ENCODE peak calls at places on chromosomes 2 and 18, in six cellular contexts. O is left colon; J is aorta; F is CD4-positive, alpha-beta T cell; S is lower lobe of right lung; R is CD8-positive, alpha-beta T cell. Z is an unnamed sample.

GRCh38 chr2:17709897-17710296 is 43.7 kb downstream of the SMC6 start:
- ATAC-seq in O (no peak), J (no peak), F (no peak), S (no peak), R (no peak), Z (no peak)

GRCh38 chr2:190209579-190209978 is 110.0 kb downstream of the HIBCH start:
- ATAC-seq in O (peak), J (no peak), F (no peak), S (no peak), R (no peak), Z (no peak)

GRCh38 chr2:1656326-1656960 is 87.9 kb downstream of the PXDN start:
- ATAC-seq in O (peak), J (no peak), F (no peak), S (no peak), R (no peak), Z (no peak)

GRCh38 chr2:224669449-224669848 is 46.7 kb downstream of the CCDC195 start:
- ATAC-seq in O (no peak), J (no peak), F (no peak), S (no peak), R (no peak), Z (no peak)

GRCh38 chr2:38900726-38901125 is 11.1 kb downstream of the ARHGEF33 start:
- ATAC-seq in O (no peak), J (no peak), F (no peak), S (no peak), R (no peak), Z (no peak)

GRCh38 chr2:227462972-227463931 is 8.7 kb upstream of the AGFG1 start:
- ATAC-seq in O (no peak), J (no peak), F (no peak), S (no peak), R (no peak), Z (peak)

GRCh38 chr2:220491633-220492032 is 864.2 kb downstream of the SLC4A3 start:
- ATAC-seq in O (no peak), J (no peak), F (no peak), S (no peak), R (no peak), Z (no peak)

GRCh38 chr2:231854616-231855125 is 68.4 kb downstream of the COPS7B start:
- ATAC-seq in O (no peak), J (no peak), F (no peak), S (no peak), R (no peak), Z (no peak)

GRCh38 chr2:27776097-27776496 is 4.6 kb downstream of the MRPL33 start:
- ATAC-seq in O (no peak), J (no peak), F (no peak), S (no peak), R (no peak), Z (no peak)

GRCh38 chr2:169050476-169051240 is 18.7 kb upstream of the DHRS9 start:
- ATAC-seq in O (no peak), J (no peak), F (no peak), S (no peak), R (no peak), Z (no peak)

GRCh38 chr2:24024018-24024417 is 14.1 kb downstream of the MFSD2B start:
- ATAC-seq in O (no peak), J (no peak), F (no peak), S (no peak), R (no peak), Z (no peak)

GRCh38 chr2:54063967-54064535 is 51.4 kb upstream of the ACYP2 start:
- ATAC-seq in O (no peak), J (no peak), F (no peak), S (peak), R (no peak), Z (no peak)

GRCh38 chr18:50307400-50307737 is 19.9 kb upstream of the CXXC1 start:
- ATAC-seq in O (no peak), J (no peak), F (peak), S (no peak), R (peak), Z (peak)

GRCh38 chr2:210440206-210440605 is 36.4 kb downstream of the LANCL1 start:
- ATAC-seq in O (no peak), J (no peak), F (no peak), S (peak), R (no peak), Z (no peak)

GRCh38 chr2:108385411-108386071 is 7.8 kb downstream of the SULT1C4 start:
- ATAC-seq in O (no peak), J (no peak), F (no peak), S (no peak), R (no peak), Z (peak)

GRCh38 chr2:102271844-102272243 is 39.5 kb upstream of the IL1RL1 start:
- ATAC-seq in O (no peak), J (no peak), F (peak), S (no peak), R (peak), Z (peak)

GRCh38 chr2:60957224-60957623 is 60.3 kb upstream of the PEX13 start:
- ATAC-seq in O (peak), J (no peak), F (no peak), S (no peak), R (no peak), Z (no peak)

GRCh38 chr2:102141011-102141914 is 1.3 kb upstream of the IL1R1 start:
- ATAC-seq in O (no peak), J (no peak), F (no peak), S (peak), R (no peak), Z (no peak)

GRCh38 chr2:102780467-102780866 is 18.6 kb downstream of the TMEM182 start:
- ATAC-seq in O (no peak), J (no peak), F (no peak), S (no peak), R (no peak), Z (no peak)

GRCh38 chr2:30582521-30582920 is 135.5 kb downstream of the LCLAT1 start:
- ATAC-seq in O (no peak), J (no peak), F (no peak), S (no peak), R (no peak), Z (no peak)

GRCh38 chr2:40721595-40721994 is 269.7 kb upstream of the SLC8A1 start:
- ATAC-seq in O (no peak), J (no peak), F (no peak), S (no peak), R (no peak), Z (peak)

GRCh38 chr2:64225491-64225890 is 81.3 kb upstream of the PELI1 start:
- ATAC-seq in O (no peak), J (no peak), F (no peak), S (no peak), R (no peak), Z (peak)

GRCh38 chr2:112880081-112880531 is 30.9 kb upstream of the IL37 start:
- ATAC-seq in O (no peak), J (no peak), F (no peak), S (no peak), R (no peak), Z (peak)

GRCh38 chr2:111042772-111043771 is 77.6 kb upstream of the BCL2L11 start:
- ATAC-seq in O (no peak), J (no peak), F (no peak), S (no peak), R (no peak), Z (peak)

GRCh38 chr2:6937157-6937556 is 19.9 kb downstream of the RNF144A start:
- ATAC-seq in O (peak), J (no peak), F (no peak), S (no peak), R (no peak), Z (no peak)

GRCh38 chr2:242032780-242033656 is 163.5 kb downstream of the RTP5 start:
- ATAC-seq in O (no peak), J (no peak), F (no peak), S (peak), R (no peak), Z (no peak)

GRCh38 chr18:35024196-35024595 is 17.0 kb upstream of the MAPRE2 start:
- ATAC-seq in O (no peak), J (no peak), F (no peak), S (no peak), R (no peak), Z (no peak)

GRCh38 chr2:235709124-235709813 is 215.4 kb downstream of the AGAP1 start:
- ATAC-seq in O (peak), J (no peak), F (no peak), S (peak), R (no peak), Z (no peak)

GRCh38 chr2:229261599-229261998 is 9.5 kb downstream of the PID1 start:
- ATAC-seq in O (no peak), J (no peak), F (no peak), S (no peak), R (no peak), Z (no peak)

GRCh38 chr2:128901572-128902391 is 583.1 kb upstream of the HS6ST1 start:
- ATAC-seq in O (no peak), J (peak), F (no peak), S (no peak), R (no peak), Z (no peak)

GRCh38 chr2:70861774-70862644 is 26.4 kb upstream of the CD207 start:
- ATAC-seq in O (peak), J (peak), F (peak), S (peak), R (peak), Z (peak)